ENCODE peak calls at places on chromosomes 5 and 9, in eight cellular contexts. K is lower leg skin, Z is mesenteric fat pad, Q is GM10248, C is HTR-8/SVneo, R is caudate nucleus, D is NCI-H2029, P is NCI-H2081 treated with DMSO at 0.1 percent for 48 hours. G is an unnamed sample.
A peak's percentile ranks its signal among the peaks of the same experiment; 100 is the strongest.

GRCh38 chr9:121707477-121708424 is 56.3 kb downstream of the DAB2IP start:
- DNase-seq in C (no peak), R (no peak), Q (peak; percentile 69), Z (no peak), P (no peak), D (no peak), K (no peak), G (no peak)

GRCh38 chr5:96962540-96962991 is 26.7 kb downstream of the LNPEP start:
- DNase-seq in P (no peak), Z (no peak), D (no peak), R (no peak), C (no peak), K (no peak), Q (no peak), G (no peak)

GRCh38 chr5:171207256-171207866 is 101.7 kb upstream of the TLX3 start:
- DNase-seq in Q (peak; percentile 27), R (no peak), Z (no peak), P (no peak), K (no peak), D (no peak), C (peak; percentile 46), G (no peak)

GRCh38 chr9:137286980-137287383 is 9.5 kb downstream of the TOR4A start:
- DNase-seq in Q (peak; percentile 62), C (peak; percentile 72), P (no peak), Z (no peak), R (no peak), D (peak; percentile 37), K (no peak), G (no peak)

GRCh38 chr5:40605295-40605958 is 74.3 kb upstream of the PTGER4 start:
- DNase-seq in Z (no peak), D (no peak), R (no peak), K (no peak), P (no peak), Q (no peak), C (no peak), G (no peak)

GRCh38 chr5:37272564-37272963 is 23.4 kb upstream of the CPLANE1 start:
- DNase-seq in C (peak; percentile 92), K (peak; percentile 57), Q (no peak), D (no peak), Z (no peak), R (no peak), P (no peak), G (no peak)

GRCh38 chr9:127144670-127145458 is 22.4 kb upstream of the ANGPTL2 start:
- DNase-seq in R (no peak), Z (peak; percentile 65), Q (no peak), P (no peak), D (peak; percentile 38), C (no peak), K (no peak), G (no peak)

GRCh38 chr5:92505925-92506324 is 1075.1 kb downstream of the NR2F1-AS1 start:
- DNase-seq in D (no peak), R (no peak), C (no peak), Q (no peak), P (no peak), Z (no peak), K (no peak), G (no peak)

GRCh38 chr5:143002459-143003327 is 232.5 kb downstream of the ARHGAP26 start:
- DNase-seq in D (no peak), Q (peak; percentile 64), Z (no peak), C (peak; percentile 38), K (no peak), R (peak; percentile 6), P (no peak), G (peak; percentile 19)

GRCh38 chr5:72167257-72167656 is 60.0 kb downstream of the MAP1B start:
- DNase-seq in Z (no peak), C (no peak), K (no peak), Q (no peak), R (no peak), P (no peak), D (no peak), G (no peak)

GRCh38 chr5:1443991-1444360 is 1.3 kb downstream of the SLC6A3 start:
- DNase-seq in Z (no peak), C (no peak), Q (no peak), K (peak; percentile 63), R (no peak), D (no peak), P (no peak), G (no peak)

GRCh38 chr5:95283761-95284511 is 958 bp downstream of the MCTP1 start:
- DNase-seq in K (no peak), C (peak; percentile 19), D (peak; percentile 53), Z (no peak), P (no peak), Q (peak; percentile 63), R (no peak), G (no peak)

GRCh38 chr9:71608021-71608420 is 160.3 kb downstream of the CEMIP2 start:
- DNase-seq in Z (no peak), P (no peak), R (no peak), C (no peak), D (no peak), Q (no peak), K (no peak), G (no peak)

GRCh38 chr9:37952731-37953130 is 48.8 kb upstream of the SLC25A51 start:
- DNase-seq in D (no peak), C (no peak), P (no peak), Z (no peak), Q (no peak), R (no peak), K (no peak), G (no peak)

GRCh38 chr5:56447232-56447631 is 214.1 kb upstream of the ANKRD55 start:
- DNase-seq in Z (no peak), C (no peak), P (no peak), R (no peak), Q (no peak), D (no peak), K (no peak), G (no peak)

GRCh38 chr9:105647595-105648349 is 14.5 kb upstream of the TAL2 start:
- DNase-seq in Z (no peak), P (no peak), Q (no peak), C (no peak), D (no peak), R (no peak), K (no peak), G (no peak)

GRCh38 chr9:136975624-136976023 is 1.7 kb upstream of the PTGDS start:
- DNase-seq in P (no peak), K (no peak), C (no peak), R (peak; percentile 82), Z (no peak), D (no peak), Q (no peak), G (no peak)

GRCh38 chr9:126327750-126328120 is 1.1 kb downstream of the MVB12B start:
- DNase-seq in C (no peak), D (no peak), Q (no peak), P (no peak), R (no peak), Z (no peak), K (no peak), G (no peak)

GRCh38 chr5:32523625-32524024 is 61.7 kb upstream of the SUB1 start:
- DNase-seq in D (no peak), K (peak; percentile 67), C (no peak), R (no peak), Z (no peak), Q (no peak), P (no peak), G (no peak)

GRCh38 chr5:81187885-81188284 is 45.2 kb upstream of the CKMT2 start:
- DNase-seq in D (peak; percentile 84), K (no peak), R (no peak), Z (no peak), C (no peak), P (no peak), Q (no peak), G (no peak)

GRCh38 chr5:88724201-88724600 is 158.8 kb downstream of the MEF2C start:
- DNase-seq in C (no peak), Q (no peak), P (no peak), K (no peak), Z (no peak), D (no peak), R (no peak), G (no peak)

GRCh38 chr9:129550199-129550839 is 70.6 kb downstream of the C9orf50 start:
- DNase-seq in R (peak; percentile 50), P (peak; percentile 7), C (peak; percentile 43), D (peak; percentile 54), Q (no peak), Z (peak; percentile 94), K (peak; percentile 96), G (no peak)

GRCh38 chr5:108381034-108381954 is 604 bp downstream of the FBXL17 start:
- DNase-seq in R (peak; percentile 33), Q (peak; percentile 64), Z (peak; percentile 92), D (peak; percentile 50), C (no peak), K (peak; percentile 94), P (no peak), G (peak; percentile 48)

GRCh38 chr5:96572864-96573512 is 89.2 kb upstream of the CAST start:
- DNase-seq in C (peak; percentile 81), P (no peak), D (peak; percentile 53), K (no peak), Q (no peak), R (no peak), Z (no peak), G (no peak)

G was measured in esophagus squamous epithelium.